ENCODE peak calls at places on chromosomes 12 and 14, in six cellular contexts. W is GM23248, U is adrenal gland, Y is astrocyte, O is colonic mucosa, E is stomach. S is an unnamed sample. For H3K4me1, the result is how much of the 10 kb centered on the place peaks cover.

GRCh38 chr14:30227871-30228270 is 300.2 kb upstream of the PRKD1 start:
- DNase-seq in W (peak), U (peak), Y (peak), O (no peak), E (no peak), S (no peak)

GRCh38 chr12:109551108-109551507 is 22.2 kb downstream of the MMAB start:
- DNase-seq in W (no peak), U (no peak), Y (no peak), O (no peak), E (no peak), S (no peak)

GRCh38 chr12:49543221-49543913 is 4.5 kb downstream of the KCNH3 start:
- DNase-seq in W (no peak), U (no peak), Y (no peak), O (no peak), E (no peak), S (peak)

GRCh38 chr12:107320929-107321618 is 227.7 kb upstream of the CRY1 start:
- DNase-seq in W (peak), U (no peak), Y (peak), O (no peak), E (no peak), S (peak)

GRCh38 chr14:104547310-104547997 is 32.1 kb upstream of the C14orf180 start:
- DNase-seq in W (no peak), U (no peak), Y (no peak), O (no peak), E (no peak), S (peak)

GRCh38 chr12:38906482-38907170 is 1.2 kb upstream of the CPNE8 start:
- DNase-seq in W (peak), U (peak), Y (peak), O (peak), E (peak), S (peak)

GRCh38 chr12:104669851-104670337 is 213.1 kb downstream of the CHST11 start:
- DNase-seq in W (no peak), U (peak), Y (peak), O (peak), E (peak), S (peak)

GRCh38 chr12:2095878-2096277 is 43.1 kb downstream of the CACNA1C start:
- DNase-seq in W (no peak), U (no peak), Y (no peak), O (no peak), E (no peak), S (no peak)

GRCh38 chr12:47391566-47391965 is 311.8 kb upstream of the AMIGO2 start:
- DNase-seq in W (no peak), U (no peak), Y (peak), O (no peak), E (peak), S (peak)

DNA sequence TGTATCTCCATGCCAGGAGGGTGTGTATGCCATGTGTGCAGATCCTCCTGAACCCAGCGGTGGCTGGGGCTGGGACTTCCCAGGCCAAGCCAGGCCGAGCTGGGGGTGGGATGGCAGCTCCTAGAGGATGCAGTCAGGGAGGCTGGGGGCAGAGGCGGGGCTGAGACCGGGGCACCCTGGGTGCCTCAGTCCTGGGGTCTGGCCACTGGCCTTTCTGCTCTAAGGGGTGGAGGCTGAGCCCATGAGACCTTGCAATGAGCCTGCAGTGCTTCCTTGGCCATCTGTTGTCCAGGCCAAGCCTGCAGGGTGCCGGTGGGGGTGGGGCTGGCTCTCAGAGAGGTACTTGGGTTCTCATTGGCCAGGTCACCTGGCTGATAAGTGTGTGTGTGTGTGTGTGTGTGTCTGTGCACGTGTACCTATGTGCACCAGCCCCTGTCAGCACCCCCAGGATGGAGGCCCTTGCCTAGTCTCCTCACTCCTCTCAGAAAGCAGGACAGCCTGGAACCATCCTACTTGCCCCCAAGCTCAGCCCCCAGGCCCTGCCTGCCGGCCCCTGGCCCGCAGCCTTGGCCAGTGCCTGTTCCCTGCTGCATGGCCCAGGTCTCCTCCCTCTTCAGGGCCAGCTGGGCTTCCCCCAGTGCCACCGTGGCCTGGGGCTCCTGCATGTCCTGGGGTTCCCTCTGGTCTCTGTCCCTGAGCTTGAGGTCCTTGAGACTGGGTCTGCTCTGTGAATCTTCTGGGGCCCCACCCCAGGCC is 10.6 kb upstream of the TNFAIP2 start:
- DNase-seq in W (no peak), U (no peak), Y (no peak), O (no peak), E (no peak), S (no peak)
- H3K4me1 ChIP-seq in W (under half), U (under half), Y (under half), O (under half), E (under half), S (under half)

DNA sequence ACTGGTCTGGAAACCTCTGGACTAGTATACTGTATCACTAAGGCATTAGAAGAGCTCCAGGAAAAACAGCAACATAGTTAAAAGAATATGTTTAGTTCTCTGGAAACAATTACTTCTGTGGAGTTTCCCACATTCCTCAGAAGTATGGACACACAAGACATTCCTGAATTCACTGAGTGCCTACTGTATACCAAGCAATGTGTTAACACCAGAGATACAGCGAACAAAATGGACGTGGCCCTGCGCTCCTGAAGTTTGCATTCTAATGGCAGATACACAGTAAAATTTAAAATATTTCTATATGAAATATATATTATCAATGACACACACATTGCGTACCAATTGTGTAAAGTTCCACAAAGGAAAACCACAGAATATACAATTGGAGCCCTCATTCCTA is 1.1 kb downstream of the ANGEL1 start:
- DNase-seq in W (peak), U (no peak), Y (peak), O (no peak), E (no peak), S (no peak)
- H3K27ac ChIP-seq in W (no peak), U (peak), Y (no peak), O (peak), E (no peak), S (peak)

DNA sequence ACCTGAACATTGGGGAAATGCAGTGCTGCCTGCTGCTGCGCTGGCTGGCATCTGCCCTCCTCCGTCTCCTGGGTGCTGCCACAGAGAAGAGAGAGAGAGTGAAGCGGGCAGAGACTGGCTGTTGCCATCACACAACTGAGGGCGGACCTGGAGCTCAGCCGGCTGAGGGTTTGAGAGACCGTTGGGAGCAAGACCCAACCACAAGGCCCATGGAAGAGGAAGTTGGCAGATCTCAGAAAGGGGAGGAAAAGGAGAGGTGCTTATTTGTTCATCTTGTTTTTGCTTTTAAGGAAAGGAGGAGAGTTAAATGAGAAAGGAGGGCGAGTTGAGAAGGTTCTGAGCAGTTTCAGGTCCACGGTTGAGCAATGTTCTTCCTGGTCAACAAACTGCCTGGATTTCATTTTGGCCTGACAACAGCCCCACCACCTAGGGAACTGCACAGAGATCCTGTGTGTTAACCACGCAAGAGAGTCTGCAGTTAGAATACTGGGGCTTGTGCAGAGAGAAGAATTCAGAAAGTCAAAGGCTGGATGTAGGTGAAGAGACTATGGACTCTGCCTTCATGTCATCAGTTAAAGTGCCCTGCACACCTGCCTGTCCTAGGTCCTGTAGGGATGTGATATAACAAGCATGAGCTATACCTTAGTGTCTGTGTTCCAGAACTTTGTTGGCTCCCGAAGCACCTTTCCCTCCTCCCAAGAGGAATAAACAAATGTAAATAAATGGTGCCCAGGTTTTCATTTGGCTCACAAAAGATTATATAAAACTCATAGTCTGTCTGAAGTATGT is 124.6 kb downstream of the ETV6 start:
- DNase-seq in W (no peak), U (no peak), Y (no peak), O (no peak), E (no peak), S (no peak)
- H3K4me1 ChIP-seq in W (under half), U (under half), Y (under half), O (under half), E (under half), S (under half)

GRCh38 chr14:56108057-56108456 is 10.2 kb upstream of the PELI2 start:
- DNase-seq in W (no peak), U (no peak), Y (no peak), O (no peak), E (no peak), S (no peak)

GRCh38 chr14:56102901-56103409 is 15.3 kb upstream of the PELI2 start:
- DNase-seq in W (no peak), U (no peak), Y (no peak), O (no peak), E (no peak), S (no peak)

GRCh38 chr14:56112781-56113180 is 5.4 kb upstream of the PELI2 start:
- DNase-seq in W (no peak), U (no peak), Y (no peak), O (no peak), E (no peak), S (no peak)

DNA sequence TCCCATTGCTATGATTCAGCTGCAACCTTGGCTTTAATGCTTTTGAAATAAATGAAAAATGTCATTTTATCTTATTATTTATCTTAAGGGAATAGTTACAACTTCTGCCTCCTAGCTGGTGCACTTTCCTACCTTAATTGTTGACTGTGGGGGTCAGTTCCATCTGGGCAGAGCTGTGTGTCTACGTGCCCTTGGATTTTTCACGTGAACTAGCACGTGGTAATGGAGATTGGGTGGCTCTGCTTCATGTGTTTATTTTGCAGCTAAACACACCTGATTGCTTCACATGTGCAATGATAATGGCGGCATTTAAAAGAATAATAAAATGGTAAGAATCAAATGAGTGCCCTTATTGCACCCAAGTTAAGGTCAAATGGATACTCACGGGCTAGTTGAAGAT is 10.6 kb upstream of the PELI2 start:
- DNase-seq in W (no peak), U (no peak), Y (no peak), O (no peak), E (no peak), S (no peak)
- H3K27ac ChIP-seq in W (no peak), U (no peak), Y (no peak), O (no peak), E (no peak), S (no peak)

GRCh38 chr14:68926236-68926635 is 52.9 kb downstream of the ACTN1 start:
- DNase-seq in W (no peak), U (no peak), Y (no peak), O (no peak), E (no peak), S (no peak)
- H3K4me1 ChIP-seq in W (under half), U (under half), Y (under half), O (under half), E (half or more), S (under half)

DNA sequence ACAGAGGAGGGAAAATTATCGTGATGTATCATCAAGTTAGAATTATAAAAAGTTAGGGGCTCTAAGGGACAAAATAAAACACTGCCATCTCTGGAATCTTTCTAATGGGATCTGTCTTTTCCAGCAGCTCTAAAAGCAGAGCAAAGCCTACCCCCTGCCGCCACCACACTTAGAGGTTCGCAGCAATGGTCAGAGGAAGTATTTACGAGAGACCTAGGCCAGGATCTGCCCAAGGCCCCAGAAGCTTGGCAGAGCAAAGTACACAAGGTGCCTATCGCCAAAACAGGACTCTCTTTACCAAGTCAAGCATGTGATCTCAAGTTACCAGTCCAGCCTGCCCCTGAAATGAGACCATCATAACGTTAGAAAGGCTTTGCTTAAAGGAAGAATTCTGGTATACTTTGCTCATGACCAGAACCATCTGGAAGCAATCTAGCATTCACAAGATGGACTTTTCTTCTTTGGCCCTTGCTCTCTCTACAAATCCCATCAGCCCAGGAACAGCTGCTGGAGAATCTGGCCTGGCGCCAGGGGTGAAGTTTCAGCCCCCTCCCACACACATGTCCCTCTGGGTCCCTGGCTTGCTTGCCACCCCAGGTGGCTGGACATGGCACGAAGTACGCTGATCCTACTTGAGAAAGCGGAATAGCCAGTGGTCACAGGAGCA is 220.4 kb downstream of the PPM1H start:
- DNase-seq in W (no peak), U (no peak), Y (no peak), O (no peak), E (no peak), S (no peak)
- H3K27ac ChIP-seq in W (no peak), U (no peak), Y (no peak), O (no peak), E (no peak), S (no peak)

S was measured in Peyer's patch.